ENCODE peak calls at places on chromosomes 7 and 10, in five cellular contexts. One of them, this sample, is unnamed.
A peak's percentile ranks its signal among the peaks of the same experiment; 100 is the strongest.

GRCh38 chr10:120988751-120989150 is 137.6 kb downstream of the WDR11 start:
- DNase-seq in IMR-90: no peak
- DNase-seq in GM12891: no peak
- DNase-seq in A549: no peak
- DNase-seq in GM12892: no peak
- DNase-seq in this sample: no peak

GRCh38 chr7:1290262-1291039 is 57.8 kb downstream of the UNCX start:
- DNase-seq in IMR-90: no peak
- DNase-seq in GM12891: no peak
- DNase-seq in A549: peak; percentile 22
- DNase-seq in GM12892: no peak
- DNase-seq in this sample: peak; percentile 3

GRCh38 chr10:120827251-120827875 is 23.8 kb upstream of the WDR11 start:
- DNase-seq in IMR-90: no peak
- DNase-seq in GM12891: no peak
- DNase-seq in A549: no peak
- DNase-seq in GM12892: no peak
- DNase-seq in this sample: no peak

GRCh38 chr7:30655096-30655970 is 26.9 kb downstream of the CRHR2 start:
- DNase-seq in IMR-90: no peak
- DNase-seq in GM12891: no peak
- DNase-seq in A549: no peak
- DNase-seq in GM12892: no peak
- DNase-seq in this sample: no peak

GRCh38 chr10:60862517-60862916 is 81.5 kb downstream of the RHOBTB1 start:
- DNase-seq in IMR-90: no peak
- DNase-seq in GM12891: no peak
- DNase-seq in A549: no peak
- DNase-seq in GM12892: no peak
- DNase-seq in this sample: no peak

GRCh38 chr10:24255115-24255895 is 46.4 kb downstream of the KIAA1217 start:
- DNase-seq in IMR-90: no peak
- DNase-seq in GM12891: no peak
- DNase-seq in A549: no peak
- DNase-seq in GM12892: no peak
- DNase-seq in this sample: no peak

GRCh38 chr10:72334196-72334831 is 20.4 kb downstream of the DNAJB12 start:
- DNase-seq in IMR-90: peak; percentile 50
- DNase-seq in GM12891: no peak
- DNase-seq in A549: no peak
- DNase-seq in GM12892: no peak
- DNase-seq in this sample: peak; percentile 46

GRCh38 chr7:133575726-133576125 is 322.8 kb downstream of the EXOC4 start:
- DNase-seq in IMR-90: no peak
- DNase-seq in GM12891: no peak
- DNase-seq in A549: no peak
- DNase-seq in GM12892: no peak
- DNase-seq in this sample: no peak

GRCh38 chr7:139854803-139855497 is 25.9 kb downstream of the TBXAS1 start:
- DNase-seq in IMR-90: no peak
- DNase-seq in GM12891: no peak
- DNase-seq in A549: no peak
- DNase-seq in GM12892: no peak
- DNase-seq in this sample: no peak

GRCh38 chr10:123157210-123157609 is 3.0 kb downstream of the BUB3 start:
- DNase-seq in IMR-90: peak; percentile 82
- DNase-seq in GM12891: no peak
- DNase-seq in A549: no peak
- DNase-seq in GM12892: no peak
- DNase-seq in this sample: peak; percentile 21

GRCh38 chr7:99562832-99563231 is 4.4 kb downstream of the ZNF655 start:
- DNase-seq in IMR-90: peak; percentile 100
- DNase-seq in GM12891: no peak
- DNase-seq in A549: peak; percentile 96
- DNase-seq in GM12892: no peak
- DNase-seq in this sample: peak; percentile 69

GRCh38 chr10:116599991-116600390 is 9.2 kb downstream of the PNLIPRP1 start:
- DNase-seq in IMR-90: no peak
- DNase-seq in GM12891: no peak
- DNase-seq in A549: no peak
- DNase-seq in GM12892: no peak
- DNase-seq in this sample: no peak

GRCh38 chr7:157269341-157270059 is 67.3 kb upstream of the DNAJB6 start:
- DNase-seq in IMR-90: no peak
- DNase-seq in GM12891: no peak
- DNase-seq in A549: no peak
- DNase-seq in GM12892: no peak
- DNase-seq in this sample: no peak

GRCh38 chr7:81492910-81493309 is 276.9 kb downstream of the HGF start:
- DNase-seq in IMR-90: no peak
- DNase-seq in GM12891: no peak
- DNase-seq in A549: peak; percentile 77
- DNase-seq in GM12892: no peak
- DNase-seq in this sample: no peak

GRCh38 chr7:26627871-26628270 is 236.5 kb downstream of the SKAP2 start:
- DNase-seq in IMR-90: no peak
- DNase-seq in GM12891: no peak
- DNase-seq in A549: no peak
- DNase-seq in GM12892: no peak
- DNase-seq in this sample: no peak

GRCh38 chr10:49647554-49647953 is 31.9 kb upstream of the C10orf53 start:
- DNase-seq in IMR-90: no peak
- DNase-seq in GM12891: no peak
- DNase-seq in A549: no peak
- DNase-seq in GM12892: no peak
- DNase-seq in this sample: no peak

GRCh38 chr10:100346765-100347567 is at the start of gene SCD:
- DNase-seq in IMR-90: peak; percentile 88
- DNase-seq in GM12891: peak; percentile 94
- DNase-seq in A549: peak; percentile 93
- DNase-seq in GM12892: peak; percentile 94
- DNase-seq in this sample: peak; percentile 92
- TF ChIP-seq POLR2A in IMR-90: peak; percentile 63
- TF ChIP-seq POLR2A in GM12891: peak; percentile 31
- TF ChIP-seq POLR2A in A549: peak; percentile 71
- TF ChIP-seq POLR2A in GM12892: peak; percentile 64
- TF ChIP-seq POLR2A in this sample: peak; percentile 83

DNA sequence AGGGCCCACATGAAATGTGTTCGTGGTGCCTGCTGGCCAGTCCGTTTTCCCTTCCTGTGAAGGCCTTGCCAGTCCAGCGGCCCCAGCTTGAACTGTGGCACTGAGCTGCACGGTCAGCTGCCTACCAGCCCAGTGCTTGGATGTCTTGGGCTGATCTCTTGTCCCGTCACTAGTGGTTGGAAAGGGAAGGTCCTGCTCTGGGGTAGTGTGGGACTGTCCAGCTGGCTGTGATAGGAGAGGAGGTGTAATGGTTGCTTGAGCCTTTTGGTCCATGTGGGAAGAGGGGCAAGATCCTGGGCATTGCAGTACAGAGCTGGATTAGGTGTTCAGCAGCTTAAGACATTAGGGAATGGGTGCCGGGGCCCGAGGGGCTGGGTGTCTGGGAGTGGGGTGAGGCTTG is 15.0 kb downstream of the BUD23 start:
- DNase-seq in IMR-90: no peak
- DNase-seq in GM12891: no peak
- DNase-seq in A549: no peak
- DNase-seq in GM12892: no peak
- DNase-seq in this sample: no peak
- TF ChIP-seq POLR2A in IMR-90: no peak
- TF ChIP-seq POLR2A in GM12891: no peak
- TF ChIP-seq POLR2A in A549: no peak
- TF ChIP-seq POLR2A in GM12892: no peak
- TF ChIP-seq POLR2A in this sample: no peak

DNA sequence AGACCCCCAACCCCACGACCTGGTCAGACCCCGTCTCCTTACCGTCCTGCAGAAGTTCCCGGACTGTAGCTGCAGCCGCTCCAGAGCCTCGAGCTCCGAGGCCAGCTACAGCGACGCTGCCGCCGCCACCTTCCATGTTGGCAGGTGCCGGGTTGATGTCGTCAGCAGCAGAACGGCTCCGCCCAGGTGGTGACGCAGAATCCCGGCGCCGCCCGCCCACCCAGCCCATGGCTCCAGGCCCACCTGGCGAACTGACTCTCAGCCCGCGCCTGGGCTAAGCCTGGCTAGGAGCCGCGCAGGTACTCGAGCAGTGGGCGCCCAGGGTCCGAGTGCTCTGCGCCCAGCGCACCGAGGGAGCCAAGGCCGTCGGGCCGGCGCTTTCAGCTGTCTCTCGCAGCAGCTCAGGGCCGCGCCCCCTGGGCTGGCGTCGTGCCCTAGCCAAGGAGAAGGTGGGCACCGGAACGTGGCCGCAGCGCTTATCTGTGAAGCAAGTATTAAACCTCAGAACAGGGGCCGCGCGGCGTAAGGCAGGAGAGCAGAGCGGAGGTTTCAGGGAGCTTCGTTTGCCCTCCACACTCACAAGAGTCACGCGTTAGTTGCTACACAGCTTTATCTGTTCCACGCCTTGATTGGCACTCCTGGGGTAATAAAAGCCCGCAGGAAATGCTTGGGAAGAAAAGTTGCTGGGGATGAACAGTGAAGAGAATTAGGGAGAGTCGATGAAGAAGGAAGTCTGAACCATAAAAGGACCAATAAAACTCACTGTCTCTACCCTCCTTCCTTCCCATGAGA is at the start of the genes COG5 and DUS4L:
- DNase-seq in IMR-90: peak; percentile 79
- DNase-seq in GM12891: peak; percentile 77
- DNase-seq in A549: peak; percentile 80
- DNase-seq in GM12892: peak; percentile 70
- DNase-seq in this sample: peak; percentile 89
- TF ChIP-seq POLR2A in IMR-90: peak; percentile 61
- TF ChIP-seq POLR2A in GM12891: peak; percentile 90
- TF ChIP-seq POLR2A in A549: peak; percentile 92
- TF ChIP-seq POLR2A in GM12892: peak; percentile 90
- TF ChIP-seq POLR2A in this sample: peak; percentile 88

DNA sequence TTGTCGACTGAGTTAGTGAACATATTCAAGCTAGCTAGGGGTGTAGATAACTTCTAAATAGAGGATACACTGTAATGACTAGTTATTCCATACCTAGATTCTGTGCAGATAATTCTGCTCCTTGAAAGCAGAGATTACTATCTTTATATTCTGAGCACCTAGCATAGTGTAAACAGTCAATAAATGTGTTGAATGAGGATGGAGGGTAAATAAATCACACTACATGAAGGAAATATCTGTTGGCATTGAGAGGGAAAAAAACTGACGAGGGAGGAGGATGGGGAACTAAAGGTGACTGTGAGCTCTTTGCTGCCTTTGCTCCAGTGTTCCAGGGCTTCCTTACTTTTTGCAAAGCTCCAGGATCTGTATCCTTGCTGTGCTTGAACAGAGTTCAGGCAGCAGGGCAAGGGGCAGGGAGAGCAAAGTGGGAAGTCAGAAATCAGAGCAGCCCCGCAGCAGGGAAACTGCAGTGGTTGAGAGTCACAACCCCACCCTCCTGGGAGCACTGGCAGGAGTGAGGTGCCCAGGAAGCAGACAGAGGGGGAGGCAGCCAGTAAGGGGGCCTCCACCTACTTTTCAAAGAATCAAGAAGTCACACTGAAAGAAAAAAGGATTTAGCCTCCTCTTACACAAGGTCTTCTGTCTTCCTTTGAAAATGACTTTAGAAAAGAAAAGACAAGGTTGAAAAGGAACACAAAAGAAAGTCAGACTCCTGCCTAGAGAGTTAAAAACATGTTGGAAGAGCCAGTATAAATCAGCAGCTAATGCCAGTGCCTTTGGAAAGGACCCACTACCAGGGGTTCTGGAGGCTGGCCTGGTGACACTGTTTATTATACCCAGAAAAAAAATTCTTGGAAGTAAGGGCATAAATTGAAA is 71.7 kb upstream of the LRRN3 start:
- DNase-seq in IMR-90: no peak
- DNase-seq in GM12891: no peak
- DNase-seq in A549: no peak
- DNase-seq in GM12892: no peak
- DNase-seq in this sample: no peak
- TF ChIP-seq POLR2A in IMR-90: no peak
- TF ChIP-seq POLR2A in GM12891: no peak
- TF ChIP-seq POLR2A in A549: no peak
- TF ChIP-seq POLR2A in GM12892: no peak
- TF ChIP-seq POLR2A in this sample: no peak

GRCh38 chr7:130894146-130895005 is 160.4 kb upstream of the KLF14 start:
- DNase-seq in IMR-90: peak; percentile 78
- DNase-seq in GM12891: no peak
- DNase-seq in A549: peak; percentile 93
- DNase-seq in GM12892: no peak
- DNase-seq in this sample: peak; percentile 54
- TF ChIP-seq POLR2A in IMR-90: no peak
- TF ChIP-seq POLR2A in GM12891: no peak
- TF ChIP-seq POLR2A in A549: no peak
- TF ChIP-seq POLR2A in GM12892: no peak
- TF ChIP-seq POLR2A in this sample: no peak

DNA sequence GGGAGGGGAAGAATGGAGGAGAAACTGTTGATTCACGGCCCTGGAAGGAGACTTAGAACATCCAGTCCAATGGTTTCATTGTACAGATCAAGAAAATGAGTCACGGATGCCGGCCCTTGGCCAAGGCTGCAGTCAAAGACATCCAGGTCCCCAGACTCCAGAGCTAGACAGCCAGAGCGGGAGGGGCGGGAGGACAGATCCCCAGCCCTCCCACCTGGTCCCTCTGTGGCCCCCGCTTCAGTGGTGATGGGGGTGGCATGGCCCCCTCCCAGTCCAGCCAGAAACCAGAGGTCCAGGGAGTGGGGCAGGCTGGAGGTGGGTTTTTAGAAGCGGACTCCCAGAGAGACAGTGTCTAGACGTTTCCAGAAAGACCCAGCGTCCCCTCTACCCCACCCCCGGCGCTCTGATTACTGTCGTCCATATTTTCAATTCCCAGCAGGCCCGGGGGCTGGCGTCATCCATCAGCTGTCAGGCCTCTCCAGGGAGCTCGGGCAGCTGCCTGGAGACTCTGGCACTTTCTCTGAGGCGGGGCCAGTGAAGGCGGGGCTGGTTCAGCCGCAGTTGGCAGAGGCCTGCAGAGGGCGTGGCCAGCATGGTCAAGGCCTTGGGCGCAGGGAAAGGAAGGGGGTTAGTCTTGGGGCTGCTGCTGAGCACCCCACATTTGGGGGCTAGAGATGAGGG is 8.0 kb upstream of the HSPB1 start:
- DNase-seq in IMR-90: peak; percentile 93
- DNase-seq in GM12891: no peak
- DNase-seq in A549: peak; percentile 96
- DNase-seq in GM12892: no peak
- DNase-seq in this sample: peak; percentile 97
- TF ChIP-seq POLR2A in IMR-90: peak; percentile 56
- TF ChIP-seq POLR2A in GM12891: no peak
- TF ChIP-seq POLR2A in A549: peak; percentile 27
- TF ChIP-seq POLR2A in GM12892: no peak
- TF ChIP-seq POLR2A in this sample: peak; percentile 57